ENCODE peak calls at places on chromosomes 11 and 22, in six cellular contexts. N is kidney, K is transverse colon, S is neuronal stem cell, G is psoas muscle, M is mesenchymal stem cell. W is an unnamed sample.

GRCh38 chr11:20310596-20311394 is 52.7 kb upstream of the HTATIP2 start:
- DNase-seq in N (no peak), K (no peak), S (peak; percentile 49), G (no peak), M (no peak), W (no peak)

GRCh38 chr22:29625090-29625825 is 21.8 kb downstream of the NF2 start:
- DNase-seq in N (no peak), K (peak; percentile 34), S (peak; percentile 42), G (peak; percentile 30), M (peak; percentile 80), W (peak; percentile 42)

GRCh38 chr22:38467438-38467903 is 425 bp upstream of the KDELR3 start:
- DNase-seq in N (no peak), K (peak; percentile 56), S (no peak), G (peak; percentile 27), M (no peak), W (no peak)

GRCh38 chr22:22935546-22936157 is 48.0 kb downstream of the IGLL5 start:
- DNase-seq in N (peak; percentile 76), K (peak; percentile 75), S (no peak), G (peak; percentile 9), M (no peak), W (no peak)

GRCh38 chr11:47464479-47464878 is 15.5 kb upstream of the RAPSN start:
- DNase-seq in N (peak; percentile 37), K (no peak), S (peak; percentile 51), G (no peak), M (peak; percentile 59), W (no peak)

GRCh38 chr22:49632199-49633009 is 195.3 kb downstream of the BRD1 start:
- DNase-seq in N (peak; percentile 83), K (peak; percentile 37), S (peak; percentile 74), G (peak; percentile 61), M (peak; percentile 38), W (peak; percentile 6)

GRCh38 chr11:100863080-100863581 is 176.0 kb downstream of the ARHGAP42 start:
- DNase-seq in N (peak; percentile 26), K (no peak), S (peak; percentile 8), G (peak; percentile 15), M (peak; percentile 94), W (no peak)

GRCh38 chr11:34342008-34342533 is 15.7 kb downstream of the ABTB2 start:
- DNase-seq in N (no peak), K (peak; percentile 60), S (no peak), G (peak; percentile 16), M (peak; percentile 73), W (no peak)

GRCh38 chr22:35444685-35445399 is 44.9 kb downstream of the MCM5 start:
- DNase-seq in N (no peak), K (no peak), S (no peak), G (no peak), M (no peak), W (no peak)

GRCh38 chr22:22526125-22526912 is 6.2 kb upstream of the ZNF280A start:
- DNase-seq in N (no peak), K (no peak), S (no peak), G (no peak), M (no peak), W (no peak)

GRCh38 chr11:115808351-115808940 is 304.2 kb upstream of the CADM1 start:
- DNase-seq in N (no peak), K (no peak), S (no peak), G (no peak), M (no peak), W (no peak)

GRCh38 chr11:125410091-125410490 is 86.0 kb downstream of the FEZ1 start:
- DNase-seq in N (peak; percentile 67), K (no peak), S (no peak), G (no peak), M (peak; percentile 70), W (no peak)

GRCh38 chr11:97269527-97269926 is 879.7 kb downstream of the JRKL start:
- DNase-seq in N (no peak), K (no peak), S (peak; percentile 5), G (no peak), M (peak; percentile 14), W (no peak)

GRCh38 chr11:95487391-95487790 is 256.4 kb upstream of the SESN3 start:
- DNase-seq in N (no peak), K (no peak), S (no peak), G (no peak), M (no peak), W (no peak)

GRCh38 chr11:74646215-74646614 is 53.8 kb downstream of the POLD3 start:
- DNase-seq in N (no peak), K (no peak), S (no peak), G (no peak), M (no peak), W (no peak)

GRCh38 chr22:42172385-42173172 is 42.0 kb upstream of the CYP2D6 start:
- DNase-seq in N (no peak), K (peak; percentile 74), S (no peak), G (no peak), M (no peak), W (no peak)

GRCh38 chr22:47022475-47022874 is 260.0 kb downstream of the TBC1D22A start:
- DNase-seq in N (no peak), K (no peak), S (no peak), G (no peak), M (no peak), W (no peak)

GRCh38 chr11:108199446-108200321 is 22.8 kb downstream of the NPAT start:
- DNase-seq in N (no peak), K (no peak), S (no peak), G (no peak), M (peak; percentile 59), W (no peak)

GRCh38 chr22:25940479-25940878 is 198.5 kb downstream of the MYO18B start:
- DNase-seq in N (no peak), K (no peak), S (no peak), G (no peak), M (no peak), W (no peak)

GRCh38 chr22:38707346-38707745 is 1.6 kb downstream of the GTPBP1 start:
- DNase-seq in N (no peak), K (no peak), S (no peak), G (no peak), M (peak; percentile 69), W (no peak)

GRCh38 chr22:26481694-26482093 is 1.9 kb downstream of the HPS4 start:
- DNase-seq in N (no peak), K (no peak), S (no peak), G (no peak), M (no peak), W (no peak)

GRCh38 chr11:69207165-69207889 is 51.6 kb downstream of the SMIM38 start:
- DNase-seq in N (no peak), K (no peak), S (no peak), G (no peak), M (no peak), W (no peak)

GRCh38 chr11:44761546-44761961 is 34.8 kb downstream of the TSPAN18 start:
- DNase-seq in N (no peak), K (no peak), S (no peak), G (no peak), M (no peak), W (no peak)

GRCh38 chr22:36409911-36410756 is 22.4 kb upstream of the MYH9 start:
- DNase-seq in N (peak; percentile 98), K (peak; percentile 96), S (peak; percentile 89), G (peak; percentile 65), M (peak; percentile 68), W (peak; percentile 59)

GRCh38 chr22:38700271-38700788 is 413 bp downstream of the JOSD1 start:
- DNase-seq in N (peak; percentile 93), K (peak; percentile 80), S (no peak), G (peak; percentile 79), M (peak; percentile 71), W (no peak)

DNA sequence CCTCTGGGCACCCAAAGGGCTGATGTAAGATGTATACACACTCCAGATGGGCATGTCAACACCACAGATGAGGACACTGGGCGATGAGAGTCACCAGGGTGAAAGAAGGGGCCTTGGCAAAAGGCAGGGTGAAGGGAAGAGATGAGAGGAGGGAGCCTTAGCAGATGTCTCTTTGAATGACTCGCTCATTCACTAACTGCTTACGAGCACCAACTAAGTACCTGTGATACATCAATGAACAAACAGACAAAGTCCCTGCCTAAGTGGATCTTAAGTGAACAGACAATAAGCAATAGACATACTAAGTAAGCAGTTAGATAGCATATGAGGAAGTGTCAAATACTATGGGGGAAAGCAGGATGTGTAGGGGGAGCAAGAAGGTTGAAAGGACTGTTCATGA is 7.5 kb downstream of the ME3 start:
- DNase-seq in N (no peak), K (no peak), S (no peak), G (no peak), M (peak; percentile 47), W (no peak)
- H3K27ac ChIP-seq in N (no peak overlapping the region), K (peak overlapping the region; percentile 58), S (no peak overlapping the region), G (no peak overlapping the region), M (no peak overlapping the region), W (no peak overlapping the region)

DNA sequence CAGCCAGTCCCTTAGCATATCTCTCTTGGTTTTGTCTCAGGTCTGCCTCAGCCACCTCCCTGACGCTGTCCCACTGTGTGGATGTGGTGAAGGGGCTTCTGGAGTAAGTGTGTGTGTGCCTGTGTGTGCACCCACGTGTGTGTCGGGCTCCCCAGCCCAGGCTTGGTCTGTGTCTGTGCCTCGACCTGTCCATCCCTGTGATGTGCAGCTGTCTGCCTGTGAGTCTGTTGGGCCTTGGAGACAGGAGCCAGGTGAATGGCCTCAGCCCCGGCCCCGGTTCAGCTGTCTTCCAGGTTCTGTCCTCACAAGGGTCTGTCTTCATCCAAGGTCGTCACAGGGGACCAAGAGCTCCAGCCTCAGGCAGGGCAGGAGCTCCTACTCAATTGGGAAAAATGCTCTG is 9.8 kb downstream of the ATG16L2 start:
- DNase-seq in N (no peak), K (no peak), S (no peak), G (no peak), M (no peak), W (no peak)
- H3K4me1 ChIP-seq in N (peaks cover 13% of the 10 kb centered on the region), K (peaks cover 17% of the 10 kb centered on the region), S (peaks cover 7% of the 10 kb centered on the region), G (no peaks in the 10 kb centered on the region), M (peaks cover 37% of the 10 kb centered on the region), W (peaks cover 7% of the 10 kb centered on the region)

GRCh38 chr11:10304495-10305261 is at the start of gene ADM:
- DNase-seq in N (peak; percentile 96), K (peak; percentile 93), S (peak; percentile 74), G (peak; percentile 93), M (peak; percentile 96), W (peak; percentile 35)

GRCh38 chr11:10302744-10303557 is 1.9 kb upstream of the ADM start:
- DNase-seq in N (peak; percentile 97), K (peak; percentile 95), S (peak; percentile 46), G (peak; percentile 87), M (peak; percentile 85), W (peak; percentile 71)

GRCh38 chr11:10303558-10304363 is 1.1 kb upstream of the ADM start:
- DNase-seq in N (peak; percentile 82), K (peak; percentile 74), S (no peak), G (peak; percentile 34), M (peak; percentile 79), W (peak; percentile 36)

GRCh38 chr11:10301656-10302293 is 3.1 kb upstream of the ADM start:
- DNase-seq in N (no peak), K (no peak), S (no peak), G (no peak), M (peak; percentile 84), W (no peak)

DNA sequence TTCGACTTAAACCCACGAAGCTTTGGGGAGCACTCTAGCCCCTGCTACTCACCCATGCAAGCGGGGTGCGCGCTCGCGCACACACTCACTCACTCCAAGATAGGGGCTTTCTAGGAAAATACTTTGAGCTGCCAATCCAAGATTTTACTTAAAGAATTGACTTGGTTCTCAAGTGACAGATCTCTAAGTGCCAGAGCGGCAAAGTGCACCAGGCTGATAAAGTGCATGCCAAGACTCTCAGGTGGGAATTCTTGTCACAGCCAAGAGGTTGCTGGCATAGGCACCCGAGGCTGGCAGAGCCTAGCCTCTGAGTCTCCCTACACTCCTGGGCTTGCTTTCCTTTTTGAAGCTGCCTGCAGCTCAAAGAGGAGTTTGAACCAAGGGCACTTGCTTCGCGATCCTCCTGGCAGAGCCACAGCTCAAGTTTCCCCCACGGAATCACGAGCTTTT is 2.6 kb upstream of the ADM start:
- DNase-seq in N (no peak), K (no peak), S (no peak), G (no peak), M (peak; percentile 69), W (no peak)
- H3K27ac ChIP-seq in N (peak overlapping the region; percentile 99), K (peak overlapping the region; percentile 94), S (no peak overlapping the region), G (peak overlapping the region; percentile 86), M (peak overlapping the region; percentile 97), W (peak overlapping the region; percentile 61)

GRCh38 chr11:12139144-12139881 is 28.9 kb downstream of the MICAL2 start:
- DNase-seq in N (no peak), K (no peak), S (no peak), G (no peak), M (peak; percentile 89), W (no peak)
- H3K4me1 ChIP-seq in N (peaks cover 19% of the 10 kb centered on the region), K (peaks cover 100% of the 10 kb centered on the region), S (peaks cover 6% of the 10 kb centered on the region), G (no peaks in the 10 kb centered on the region), M (peaks cover 23% of the 10 kb centered on the region), W (peaks cover 2% of the 10 kb centered on the region)

W was measured in naive thymus-derived CD4-positive, alpha-beta T cell.